ENCODE peak calls at places on chromosomes 7 and 10, in ten cellular contexts. X, C, W, G, M, Z, S, P, U and H are unnamed samples.

GRCh38 chr10:51651063-51651462 is 48.3 kb downstream of the CSTF2T start:
- DNase-seq in S (no peak), P (no peak), Z (no peak), M (no peak), G (no peak), U (no peak), X (no peak), W (no peak), C (no peak), H (no peak)

GRCh38 chr10:124744688-124745055 is 494 bp upstream of the FAM53B start:
- DNase-seq in G (peak), W (no peak), S (peak), Z (no peak), C (no peak), M (no peak), U (no peak), X (no peak), P (peak), H (no peak)

GRCh38 chr7:47188653-47189315 is 393.1 kb downstream of the TNS3 start:
- DNase-seq in W (no peak), P (no peak), U (peak), G (no peak), X (no peak), C (no peak), M (no peak), Z (no peak), S (no peak), H (no peak)

GRCh38 chr10:17506859-17507471 is 52.6 kb upstream of the ST8SIA6 start:
- DNase-seq in M (no peak), W (no peak), G (no peak), P (no peak), Z (no peak), S (no peak), C (no peak), X (no peak), U (no peak), H (no peak)

GRCh38 chr7:100102950-100103840 is 1.8 kb downstream of the AP4M1 start:
- DNase-seq in C (no peak), Z (no peak), M (no peak), W (no peak), G (no peak), U (no peak), X (no peak), P (no peak), S (no peak), H (no peak)

GRCh38 chr7:46705416-46706255 is 784.6 kb upstream of the IGFBP3 start:
- DNase-seq in M (no peak), S (no peak), C (no peak), P (no peak), Z (no peak), W (no peak), G (no peak), U (no peak), X (no peak), H (no peak)

GRCh38 chr7:55081067-55081853 is 62.4 kb downstream of the EGFR start:
- DNase-seq in M (no peak), X (no peak), U (no peak), P (no peak), S (no peak), C (no peak), Z (no peak), G (no peak), W (no peak), H (no peak)

GRCh38 chr10:81570349-81570748 is 304.6 kb upstream of the NRG3 start:
- DNase-seq in P (no peak), C (no peak), S (no peak), X (no peak), G (no peak), M (no peak), Z (no peak), W (no peak), U (no peak), H (no peak)

GRCh38 chr10:124614003-124614659 is 130.0 kb downstream of the FAM53B start:
- DNase-seq in P (no peak), Z (no peak), G (no peak), M (no peak), U (no peak), X (no peak), S (no peak), W (no peak), C (no peak), H (no peak)

GRCh38 chr7:123633553-123633952 is 22.1 kb upstream of the LMOD2 start:
- DNase-seq in W (no peak), X (no peak), S (no peak), M (no peak), Z (no peak), G (no peak), U (no peak), P (no peak), C (no peak), H (no peak)

GRCh38 chr10:19828278-19829049 is 12.2 kb downstream of the PLXDC2 start:
- DNase-seq in X (no peak), Z (no peak), P (no peak), W (no peak), S (no peak), C (no peak), M (no peak), U (no peak), G (peak), H (no peak)

GRCh38 chr7:98687331-98687863 is 70.3 kb downstream of the NPTX2 start:
- DNase-seq in U (no peak), W (no peak), X (no peak), G (no peak), M (no peak), C (no peak), Z (no peak), S (no peak), P (no peak), H (no peak)

GRCh38 chr7:137978464-137979237 is 23.2 kb downstream of the CREB3L2 start:
- DNase-seq in U (peak), S (peak), G (no peak), Z (peak), W (no peak), X (no peak), M (no peak), P (no peak), C (peak), H (no peak)

GRCh38 chr10:124740374-124741280 is 3.6 kb downstream of the FAM53B start:
- DNase-seq in G (peak), S (no peak), P (peak), Z (no peak), C (peak), X (no peak), U (no peak), M (peak), W (no peak), H (no peak)

GRCh38 chr10:84317174-84317573 is 11.2 kb upstream of the CCSER2 start:
- DNase-seq in M (no peak), U (no peak), Z (no peak), G (no peak), S (no peak), W (no peak), P (no peak), X (no peak), C (no peak), H (no peak)

GRCh38 chr10:59801171-59801570 is 47.9 kb upstream of the MRLN start:
- DNase-seq in Z (no peak), X (no peak), S (no peak), M (no peak), G (no peak), W (no peak), P (no peak), U (no peak), C (no peak), H (no peak)

GRCh38 chr7:95736635-95737034 is 35.7 kb upstream of the DYNC1I1 start:
- DNase-seq in U (no peak), C (no peak), Z (no peak), G (no peak), X (no peak), W (no peak), M (no peak), S (no peak), P (no peak), H (no peak)

GRCh38 chr7:27940341-27940740 is 200.4 kb downstream of the TAX1BP1 start:
- DNase-seq in X (no peak), W (no peak), C (no peak), U (no peak), S (no peak), M (no peak), Z (no peak), P (no peak), G (no peak), H (no peak)

GRCh38 chr10:132306951-132307751 is 599 bp downstream of the STK32C start:
- DNase-seq in P (peak), M (peak), W (peak), X (no peak), C (peak), Z (no peak), U (no peak), G (peak), S (no peak), H (peak)

GRCh38 chr7:156473476-156474240 is 166.9 kb upstream of the RNF32 start:
- DNase-seq in M (no peak), C (peak), P (peak), Z (peak), W (peak), U (peak), G (peak), S (peak), X (no peak), H (no peak)

GRCh38 chr10:48331436-48331835 is 25.0 kb downstream of the MAPK8 start:
- DNase-seq in W (no peak), C (no peak), P (no peak), U (no peak), M (no peak), S (no peak), Z (no peak), X (no peak), G (no peak), H (no peak)

GRCh38 chr10:102344067-102344466 is 51.4 kb upstream of the NFKB2 start:
- DNase-seq in U (no peak), Z (no peak), S (no peak), P (no peak), M (no peak), W (no peak), X (no peak), G (no peak), C (no peak), H (no peak)

GRCh38 chr7:74656421-74656910 is 1.1 kb upstream of the GTF2I start:
- DNase-seq in Z (no peak), U (peak), S (no peak), G (peak), X (no peak), P (peak), M (peak), W (peak), C (peak), H (peak)

GRCh38 chr7:146146866-146147265 is 30.3 kb downstream of the CNTNAP2 start:
- DNase-seq in P (no peak), U (no peak), W (no peak), X (no peak), Z (no peak), C (no peak), M (no peak), G (no peak), S (no peak), H (no peak)

GRCh38 chr7:158754746-158755444 is 50.3 kb upstream of the NCAPG2 start:
- DNase-seq in P (no peak), W (no peak), C (no peak), G (no peak), Z (no peak), U (no peak), M (no peak), X (no peak), S (no peak), H (no peak)

GRCh38 chr10:52334595-52334994 is 20.5 kb downstream of the DKK1 start:
- DNase-seq in M (no peak), G (no peak), C (no peak), W (no peak), U (no peak), P (peak), S (no peak), Z (no peak), X (no peak), H (no peak)

GRCh38 chr7:105799006-105799405 is 77.4 kb downstream of the ATXN7L1 start:
- DNase-seq in M (no peak), U (no peak), G (peak), W (no peak), X (no peak), C (no peak), Z (no peak), S (no peak), P (no peak), H (no peak)

GRCh38 chr7:5332579-5332978 is 49.8 kb downstream of the SLC29A4 start:
- DNase-seq in U (no peak), P (no peak), X (no peak), S (no peak), W (no peak), Z (no peak), M (no peak), C (no peak), G (peak), H (no peak)

GRCh38 chr7:133253522-133253882 is 624 bp downstream of the EXOC4 start:
- DNase-seq in G (no peak), S (no peak), X (no peak), U (peak), C (peak), W (no peak), M (no peak), Z (no peak), P (peak), H (no peak)

GRCh38 chr10:103651783-103652476 is 158.4 kb downstream of the NEURL1 start:
- DNase-seq in X (no peak), C (peak), Z (no peak), M (no peak), G (no peak), W (no peak), P (peak), S (no peak), U (no peak), H (no peak)

GRCh38 chr7:149569726-149570422 is 72.3 kb upstream of the ZNF746 start:
- DNase-seq in S (no peak), X (no peak), Z (no peak), W (no peak), U (no peak), P (no peak), C (no peak), M (no peak), G (no peak), H (no peak)

GRCh38 chr10:1591045-1591444 is 146.3 kb downstream of the ADARB2 start:
- DNase-seq in P (no peak), S (no peak), G (no peak), Z (no peak), C (no peak), M (no peak), U (no peak), X (no peak), W (no peak), H (no peak)

GRCh38 chr10:4781955-4782354 is 44.1 kb upstream of the AKR1E2 start:
- DNase-seq in Z (no peak), M (no peak), C (no peak), U (no peak), P (no peak), S (no peak), G (no peak), W (no peak), X (no peak), H (no peak)

GRCh38 chr10:78281627-78282026 is 248.0 kb downstream of the RPS24 start:
- DNase-seq in S (no peak), Z (no peak), P (no peak), W (no peak), M (no peak), U (no peak), C (no peak), G (no peak), X (no peak), H (no peak)

DNA sequence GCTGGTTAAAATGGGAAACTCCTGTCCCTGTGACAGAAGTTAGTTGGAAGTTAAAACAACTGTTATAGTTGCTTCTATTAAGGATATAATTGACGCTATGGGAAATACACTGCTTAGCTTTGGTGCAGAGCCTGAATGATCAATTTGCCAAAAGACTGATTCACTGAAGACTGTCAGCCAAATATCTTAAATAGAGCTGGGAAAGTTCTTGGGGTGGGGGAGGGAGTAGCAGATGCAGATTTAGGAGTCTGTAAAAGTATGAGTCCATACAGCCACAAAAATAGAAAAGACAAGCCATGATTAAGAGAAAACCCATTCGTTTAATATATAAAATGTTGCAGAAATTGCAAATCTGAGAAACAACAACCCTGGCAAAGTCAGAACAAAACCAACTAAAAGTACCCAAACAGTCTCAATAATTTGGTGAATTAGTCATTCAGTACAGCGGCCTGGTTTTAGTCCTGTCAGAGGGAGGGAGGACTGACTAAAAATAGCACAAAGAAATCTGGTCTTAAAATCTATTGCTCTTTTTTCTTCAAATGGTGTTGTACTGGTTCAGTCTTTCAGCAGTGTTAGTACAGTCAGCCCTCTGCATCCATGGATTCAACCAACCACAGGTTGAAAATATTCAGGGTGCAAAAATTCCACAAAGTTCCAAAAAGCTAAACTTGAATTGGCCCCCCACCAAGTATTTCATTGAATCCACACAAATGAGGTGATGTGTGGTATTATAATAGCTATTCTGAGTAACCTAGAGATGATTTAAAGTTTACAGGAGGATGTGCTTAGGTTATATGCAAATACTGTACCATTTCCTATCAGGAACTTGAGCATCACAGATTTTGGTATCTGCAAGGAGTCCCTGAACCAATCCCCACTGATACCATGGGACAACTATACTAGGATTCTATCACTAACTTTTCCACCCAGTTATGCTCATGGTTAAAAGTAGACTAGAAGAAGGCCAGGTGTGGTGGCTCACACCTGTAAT is 30.0 kb downstream of the STK17A start:
- DNase-seq in G (no peak), M (no peak), P (no peak), Z (no peak), S (no peak), U (no peak), C (no peak), X (no peak), W (no peak), H (no peak)
- TF ChIP-seq POLR2AphosphoS5 in G (no peak), M (no peak), P (no peak), Z (no peak), S (no peak), U (no peak), C (no peak), X (no peak), W (no peak), H (no peak)

GRCh38 chr10:130787252-130787651 is 524.3 kb downstream of the TCERG1L start:
- DNase-seq in S (no peak), P (no peak), Z (no peak), U (no peak), G (no peak), M (no peak), W (no peak), C (no peak), X (no peak), H (no peak)
- TF ChIP-seq CTCF in S (no peak), P (no peak), Z (no peak), U (no peak), G (no peak), M (no peak), W (no peak), C (no peak), X (no peak), H (no peak)

DNA sequence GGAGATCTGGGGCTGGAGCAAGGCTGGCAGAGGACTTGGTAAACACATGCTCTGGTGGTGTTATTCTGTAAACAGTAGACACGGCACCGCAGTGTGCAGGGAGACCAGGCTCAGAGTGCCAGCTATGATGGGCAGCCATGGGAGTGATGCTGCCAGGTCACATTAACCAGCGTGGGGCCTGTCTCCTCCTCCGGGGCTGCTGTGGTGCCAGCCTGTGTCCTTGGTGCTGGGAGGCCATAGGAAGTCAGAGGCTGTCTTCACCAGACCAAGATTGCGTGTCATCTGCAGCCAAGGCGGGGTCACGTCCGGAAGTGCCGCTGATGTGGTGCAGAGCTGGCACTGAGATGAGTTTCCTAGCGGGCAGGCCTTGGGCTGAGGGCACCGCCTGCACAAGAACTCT is 236.0 kb downstream of the GLRX3 start:
- DNase-seq in G (no peak), C (no peak), S (no peak), W (peak), U (no peak), X (no peak), P (no peak), Z (no peak), M (no peak), H (no peak)
- TF ChIP-seq POLR2AphosphoS5 in G (no peak), C (no peak), S (no peak), W (no peak), U (no peak), X (no peak), P (no peak), Z (no peak), M (no peak), H (no peak)

DNA sequence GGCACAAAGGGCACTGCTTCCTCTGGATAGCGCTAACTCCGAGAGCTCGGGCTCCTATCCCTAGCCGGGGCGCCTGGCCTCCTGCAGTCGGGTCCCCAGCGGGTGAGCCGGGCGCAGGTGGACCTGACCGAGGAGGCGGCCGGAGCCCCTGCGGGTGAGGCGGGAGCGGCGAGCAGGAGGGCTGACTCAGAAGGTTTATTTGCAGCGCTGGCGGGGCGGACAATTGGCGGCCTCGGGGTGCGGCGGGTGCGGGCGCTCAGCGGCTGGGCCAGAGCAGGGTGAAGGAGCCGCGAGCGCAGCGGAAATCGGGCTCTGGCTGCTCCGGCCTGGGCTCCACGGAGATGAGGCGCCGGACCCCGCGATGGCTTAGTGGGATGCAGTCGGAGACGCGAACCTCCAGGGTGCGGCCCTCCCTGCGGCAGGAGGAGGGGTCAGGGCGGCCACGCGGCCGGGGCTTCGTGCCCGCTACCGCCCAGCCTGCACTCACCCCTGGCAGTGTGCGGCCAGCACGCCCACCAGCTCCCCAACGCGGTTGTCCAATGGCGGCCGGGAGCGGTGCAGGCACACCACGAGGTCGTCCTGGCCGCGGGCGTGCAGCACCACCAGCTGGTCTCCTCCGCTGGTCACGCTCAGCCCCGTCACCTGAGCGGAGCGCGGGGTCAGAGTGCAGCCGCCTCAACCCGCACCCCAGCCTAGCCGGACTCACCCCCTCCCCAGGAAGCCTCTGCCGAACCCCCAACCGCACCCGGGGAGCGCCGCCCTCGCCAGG is 16.1 kb downstream of the MYO1G start:
- DNase-seq in M (peak), W (peak), X (no peak), S (no peak), C (no peak), Z (no peak), G (peak), P (no peak), U (no peak), H (no peak)
- TF ChIP-seq CTCF in M (no peak), W (no peak), X (no peak), S (no peak), C (no peak), Z (no peak), G (peak), P (peak), U (no peak), H (no peak)

GRCh38 chr10:31134303-31134928 is 102.8 kb upstream of the ZNF438 start:
- DNase-seq in X (no peak), U (no peak), Z (no peak), C (peak), P (peak), W (no peak), M (no peak), S (no peak), G (peak), H (no peak)
- TF ChIP-seq POLR2AphosphoS5 in X (no peak), U (no peak), Z (no peak), C (no peak), P (no peak), W (no peak), M (no peak), S (no peak), G (no peak), H (no peak)